ENCODE peak calls at places on chromosomes 1 and 21, in seven cellular contexts. L, P, K, S, W, C and J are unnamed samples.

GRCh38 chr1:147080671-147081394 is 91.4 kb downstream of the PRKAB2 start:
- DNase-seq in P (no peak), S (no peak), C (no peak), K (no peak), W (no peak), L (no peak), J (no peak)

GRCh38 chr1:208304193-208304712 is 60.1 kb upstream of the PLXNA2 start:
- DNase-seq in L (no peak), S (no peak), C (no peak), W (no peak), P (no peak), K (no peak), J (no peak)

GRCh38 chr1:41804176-41804575 is 114.5 kb downstream of the HIVEP3 start:
- DNase-seq in W (no peak), K (no peak), S (no peak), C (no peak), P (peak), L (no peak), J (no peak)

GRCh38 chr1:40281852-40282251 is 23.8 kb downstream of the ZMPSTE24 start:
- DNase-seq in C (no peak), P (no peak), K (no peak), W (no peak), S (no peak), L (no peak), J (no peak)

GRCh38 chr1:9626201-9626608 is 25.3 kb upstream of the PIK3CD start:
- DNase-seq in K (no peak), P (no peak), L (no peak), S (no peak), C (no peak), W (no peak), J (no peak)

GRCh38 chr1:1420654-1421134 is 382 bp downstream of the ANKRD65 start:
- DNase-seq in C (no peak), W (no peak), P (no peak), L (no peak), K (no peak), S (no peak), J (no peak)

GRCh38 chr1:201260236-201260591 is 23.1 kb upstream of the PKP1 start:
- DNase-seq in S (no peak), P (no peak), K (no peak), C (no peak), L (no peak), W (no peak), J (no peak)

GRCh38 chr21:46059195-46059594 is 38.7 kb upstream of the COL6A2 start:
- DNase-seq in P (no peak), C (no peak), L (no peak), W (no peak), S (no peak), K (no peak), J (no peak)

GRCh38 chr21:34938079-34938764 is 110.9 kb downstream of the RUNX1 start:
- DNase-seq in C (no peak), L (no peak), K (no peak), W (no peak), S (no peak), P (no peak), J (no peak)

GRCh38 chr1:150512846-150513245 is 2.7 kb upstream of the FALEC start:
- DNase-seq in S (no peak), W (no peak), L (no peak), P (no peak), K (no peak), C (no peak), J (no peak)

GRCh38 chr21:24045775-24046215 is 1561.5 kb downstream of the MRPL39 start:
- DNase-seq in P (no peak), W (no peak), S (peak), K (no peak), L (peak), C (no peak), J (peak)

GRCh38 chr1:62437273-62437945 is 560 bp downstream of the USP1 start:
- DNase-seq in C (no peak), L (no peak), W (no peak), S (no peak), K (peak), P (no peak), J (no peak)

GRCh38 chr1:46084553-46085448 is 47.6 kb downstream of the PIK3R3 start:
- DNase-seq in S (no peak), P (no peak), W (no peak), K (no peak), L (no peak), C (no peak), J (no peak)

GRCh38 chr1:173330149-173330951 is 123.2 kb upstream of the TNFSF4 start:
- DNase-seq in C (no peak), K (no peak), P (no peak), S (no peak), L (no peak), W (peak), J (peak)

GRCh38 chr1:9375912-9376311 is 83.2 kb downstream of the SPSB1 start:
- DNase-seq in W (no peak), S (no peak), P (no peak), K (no peak), L (peak), C (no peak), J (no peak)

GRCh38 chr1:10662824-10663667 is 133.4 kb downstream of the CASZ1 start:
- DNase-seq in P (no peak), K (no peak), L (no peak), S (no peak), W (no peak), C (no peak), J (no peak)

GRCh38 chr1:117044217-117044616 is 15.9 kb upstream of the TTF2 start:
- DNase-seq in C (no peak), W (no peak), S (no peak), P (no peak), K (no peak), L (no peak), J (no peak)

GRCh38 chr1:228735871-228736586 is 750 bp downstream of the RHOU start:
- DNase-seq in C (no peak), S (peak), W (peak), L (peak), P (peak), K (peak), J (no peak)

GRCh38 chr1:109914587-109915240 is 4.1 kb downstream of the CSF1 start:
- DNase-seq in C (no peak), W (no peak), L (no peak), K (no peak), P (no peak), S (no peak), J (no peak)

GRCh38 chr1:191371626-191372025 is 786.6 kb upstream of the RGS18 start:
- DNase-seq in C (no peak), P (no peak), S (no peak), W (no peak), L (no peak), K (no peak), J (no peak)

GRCh38 chr1:15804060-15804459 is 3.4 kb downstream of the UQCRHL start:
- DNase-seq in W (no peak), S (no peak), L (no peak), C (no peak), P (no peak), K (no peak), J (no peak)

GRCh38 chr1:36982708-36983107 is 51.6 kb downstream of the GRIK3 start:
- DNase-seq in K (no peak), C (no peak), L (no peak), W (no peak), S (no peak), P (no peak), J (no peak)

GRCh38 chr1:215905493-215906095 is 338.5 kb downstream of the KCTD3 start:
- DNase-seq in C (no peak), K (no peak), S (no peak), W (no peak), P (no peak), L (no peak), J (no peak)

GRCh38 chr1:1320666-1321448 is 3.6 kb downstream of the INTS11 start:
- DNase-seq in C (no peak), S (no peak), W (no peak), P (no peak), L (no peak), K (no peak), J (no peak)

GRCh38 chr1:237227507-237227906 is 185.5 kb downstream of the RYR2 start:
- DNase-seq in L (no peak), P (no peak), C (no peak), W (no peak), K (no peak), S (no peak), J (no peak)

GRCh38 chr1:2446861-2447260 is 29.2 kb upstream of the PLCH2 start:
- DNase-seq in S (no peak), C (no peak), L (no peak), W (no peak), P (no peak), K (no peak), J (no peak)

GRCh38 chr21:40687625-40688024 is 159.3 kb downstream of the DSCAM start:
- DNase-seq in C (no peak), W (no peak), L (no peak), K (no peak), P (no peak), S (no peak), J (no peak)

GRCh38 chr21:31282095-31282709 is 61.9 kb downstream of the TIAM1 start:
- DNase-seq in S (peak), K (no peak), L (no peak), P (no peak), W (peak), C (no peak), J (no peak)

GRCh38 chr1:44784094-44785026 is 3.6 kb downstream of the BEST4 start:
- DNase-seq in K (no peak), P (peak), L (peak), S (no peak), W (no peak), C (no peak), J (no peak)

GRCh38 chr1:59340411-59341307 is 43.8 kb downstream of the FGGY start:
- DNase-seq in K (no peak), P (no peak), W (no peak), L (no peak), C (no peak), S (no peak), J (no peak)

GRCh38 chr1:65793359-65793732 is 651 bp downstream of the PDE4B start:
- DNase-seq in C (no peak), P (no peak), S (no peak), L (no peak), W (no peak), K (no peak), J (no peak)

GRCh38 chr1:200364121-200364759 is 45.6 kb downstream of the ZNF281 start:
- DNase-seq in S (no peak), C (no peak), W (no peak), P (no peak), L (no peak), K (no peak), J (no peak)